ENCODE peak calls at places on chromosomes 6 and 20, in six cellular contexts. One of them, this sample, is unnamed. For H3K36me3, the result is how much of the 10 kb centered on the place peaks cover.

GRCh38 chr20:37295001-37295400 is 5.5 kb downstream of the MANBAL start:
- DNase-seq in adrenal gland: peak
- DNase-seq in uterus: peak
- DNase-seq in esophagus muscularis mucosa: no peak
- DNase-seq in stomach: no peak
- DNase-seq in tibial nerve: no peak
- DNase-seq in this sample: no peak

GRCh38 chr20:10090588-10091166 is 55.9 kb downstream of the ANKEF1 start:
- DNase-seq in adrenal gland: peak
- DNase-seq in uterus: peak
- DNase-seq in esophagus muscularis mucosa: no peak
- DNase-seq in stomach: peak
- DNase-seq in tibial nerve: no peak
- DNase-seq in this sample: peak

GRCh38 chr6:34982424-34982852 is 93.4 kb downstream of the ANKS1A start:
- DNase-seq in adrenal gland: peak
- DNase-seq in uterus: no peak
- DNase-seq in esophagus muscularis mucosa: no peak
- DNase-seq in stomach: no peak
- DNase-seq in tibial nerve: no peak
- DNase-seq in this sample: no peak

GRCh38 chr6:50657513-50657912 is 55.8 kb upstream of the TFAP2D start:
- DNase-seq in adrenal gland: no peak
- DNase-seq in uterus: no peak
- DNase-seq in esophagus muscularis mucosa: no peak
- DNase-seq in stomach: no peak
- DNase-seq in tibial nerve: no peak
- DNase-seq in this sample: no peak

GRCh38 chr6:135935951-135936601 is 84.6 kb downstream of the PDE7B start:
- DNase-seq in adrenal gland: peak
- DNase-seq in uterus: no peak
- DNase-seq in esophagus muscularis mucosa: no peak
- DNase-seq in stomach: no peak
- DNase-seq in tibial nerve: no peak
- DNase-seq in this sample: no peak

GRCh38 chr6:50716887-50717509 is 3.7 kb downstream of the TFAP2D start:
- DNase-seq in adrenal gland: no peak
- DNase-seq in uterus: no peak
- DNase-seq in esophagus muscularis mucosa: no peak
- DNase-seq in stomach: no peak
- DNase-seq in tibial nerve: no peak
- DNase-seq in this sample: no peak

GRCh38 chr6:147603392-147604081 is 95.0 kb downstream of the SAMD5 start:
- DNase-seq in adrenal gland: no peak
- DNase-seq in uterus: no peak
- DNase-seq in esophagus muscularis mucosa: no peak
- DNase-seq in stomach: no peak
- DNase-seq in tibial nerve: no peak
- DNase-seq in this sample: no peak

GRCh38 chr6:109139109-109139508 is 43.8 kb downstream of the CEP57L1 start:
- DNase-seq in adrenal gland: no peak
- DNase-seq in uterus: no peak
- DNase-seq in esophagus muscularis mucosa: no peak
- DNase-seq in stomach: no peak
- DNase-seq in tibial nerve: no peak
- DNase-seq in this sample: no peak

GRCh38 chr6:25991785-25992412 is 29.3 kb downstream of the TRIM38 start:
- DNase-seq in adrenal gland: peak
- DNase-seq in uterus: peak
- DNase-seq in esophagus muscularis mucosa: peak
- DNase-seq in stomach: peak
- DNase-seq in tibial nerve: peak
- DNase-seq in this sample: peak

GRCh38 chr20:6489361-6490154 is 277.9 kb upstream of the BMP2 start:
- DNase-seq in adrenal gland: no peak
- DNase-seq in uterus: no peak
- DNase-seq in esophagus muscularis mucosa: no peak
- DNase-seq in stomach: no peak
- DNase-seq in tibial nerve: no peak
- DNase-seq in this sample: no peak

GRCh38 chr6:139230421-139230840 is 61.4 kb downstream of the TXLNB start:
- DNase-seq in adrenal gland: no peak
- DNase-seq in uterus: no peak
- DNase-seq in esophagus muscularis mucosa: no peak
- DNase-seq in stomach: no peak
- DNase-seq in tibial nerve: no peak
- DNase-seq in this sample: no peak

GRCh38 chr6:110590821-110591351 is 114.5 kb upstream of the SLC22A16 start:
- DNase-seq in adrenal gland: no peak
- DNase-seq in uterus: no peak
- DNase-seq in esophagus muscularis mucosa: no peak
- DNase-seq in stomach: no peak
- DNase-seq in tibial nerve: no peak
- DNase-seq in this sample: no peak

GRCh38 chr20:59207235-59207634 is 43.6 kb downstream of the ZNF831 start:
- DNase-seq in adrenal gland: no peak
- DNase-seq in uterus: no peak
- DNase-seq in esophagus muscularis mucosa: no peak
- DNase-seq in stomach: no peak
- DNase-seq in tibial nerve: no peak
- DNase-seq in this sample: no peak

GRCh38 chr6:144725731-144726522 is 440.8 kb downstream of the UTRN start:
- DNase-seq in adrenal gland: no peak
- DNase-seq in uterus: no peak
- DNase-seq in esophagus muscularis mucosa: no peak
- DNase-seq in stomach: peak
- DNase-seq in tibial nerve: no peak
- DNase-seq in this sample: no peak

GRCh38 chr6:56760842-56761241 is 118.2 kb upstream of the DST start:
- DNase-seq in adrenal gland: no peak
- DNase-seq in uterus: no peak
- DNase-seq in esophagus muscularis mucosa: no peak
- DNase-seq in stomach: no peak
- DNase-seq in tibial nerve: no peak
- DNase-seq in this sample: no peak

GRCh38 chr20:63858393-63859165 is 2.7 kb upstream of the ABHD16B start:
- DNase-seq in adrenal gland: peak
- DNase-seq in uterus: peak
- DNase-seq in esophagus muscularis mucosa: no peak
- DNase-seq in stomach: no peak
- DNase-seq in tibial nerve: no peak
- DNase-seq in this sample: peak

GRCh38 chr6:28884423-28885148 is 39.2 kb downstream of the TRIM27 start:
- DNase-seq in adrenal gland: no peak
- DNase-seq in uterus: no peak
- DNase-seq in esophagus muscularis mucosa: no peak
- DNase-seq in stomach: no peak
- DNase-seq in tibial nerve: no peak
- DNase-seq in this sample: no peak

GRCh38 chr6:109389650-109390274 is 7.5 kb upstream of the CD164 start:
- DNase-seq in adrenal gland: no peak
- DNase-seq in uterus: no peak
- DNase-seq in esophagus muscularis mucosa: no peak
- DNase-seq in stomach: no peak
- DNase-seq in tibial nerve: no peak
- DNase-seq in this sample: no peak

GRCh38 chr6:21523652-21524051 is 69.9 kb upstream of the SOX4 start:
- DNase-seq in adrenal gland: no peak
- DNase-seq in uterus: no peak
- DNase-seq in esophagus muscularis mucosa: no peak
- DNase-seq in stomach: no peak
- DNase-seq in tibial nerve: no peak
- DNase-seq in this sample: no peak

GRCh38 chr20:17560344-17561074 is 9.4 kb upstream of the DSTN start:
- DNase-seq in adrenal gland: no peak
- DNase-seq in uterus: no peak
- DNase-seq in esophagus muscularis mucosa: no peak
- DNase-seq in stomach: no peak
- DNase-seq in tibial nerve: no peak
- DNase-seq in this sample: no peak

GRCh38 chr6:163930012-163930411 is 515.5 kb downstream of the QKI start:
- DNase-seq in adrenal gland: no peak
- DNase-seq in uterus: no peak
- DNase-seq in esophagus muscularis mucosa: no peak
- DNase-seq in stomach: no peak
- DNase-seq in tibial nerve: no peak
- DNase-seq in this sample: no peak

GRCh38 chr6:14110001-14110818 is 7.4 kb upstream of the CD83 start:
- DNase-seq in adrenal gland: no peak
- DNase-seq in uterus: no peak
- DNase-seq in esophagus muscularis mucosa: no peak
- DNase-seq in stomach: no peak
- DNase-seq in tibial nerve: no peak
- DNase-seq in this sample: no peak

GRCh38 chr6:106146852-106147351 is 60.8 kb downstream of the PRDM1 start:
- DNase-seq in adrenal gland: no peak
- DNase-seq in uterus: no peak
- DNase-seq in esophagus muscularis mucosa: no peak
- DNase-seq in stomach: no peak
- DNase-seq in tibial nerve: no peak
- DNase-seq in this sample: no peak

GRCh38 chr20:36808317-36809257 is 35.0 kb upstream of the DSN1 start:
- DNase-seq in adrenal gland: peak
- DNase-seq in uterus: peak
- DNase-seq in esophagus muscularis mucosa: no peak
- DNase-seq in stomach: peak
- DNase-seq in tibial nerve: peak
- DNase-seq in this sample: no peak

GRCh38 chr6:27279513-27280063 is 32.1 kb downstream of the PRSS16 start:
- DNase-seq in adrenal gland: no peak
- DNase-seq in uterus: no peak
- DNase-seq in esophagus muscularis mucosa: no peak
- DNase-seq in stomach: no peak
- DNase-seq in tibial nerve: no peak
- DNase-seq in this sample: no peak

GRCh38 chr6:82331031-82331773 is 32.4 kb upstream of the TPBG start:
- DNase-seq in adrenal gland: no peak
- DNase-seq in uterus: no peak
- DNase-seq in esophagus muscularis mucosa: no peak
- DNase-seq in stomach: no peak
- DNase-seq in tibial nerve: no peak
- DNase-seq in this sample: no peak

GRCh38 chr6:87391334-87391733 is 16.4 kb upstream of the CFAP206 start:
- DNase-seq in adrenal gland: peak
- DNase-seq in uterus: no peak
- DNase-seq in esophagus muscularis mucosa: no peak
- DNase-seq in stomach: no peak
- DNase-seq in tibial nerve: no peak
- DNase-seq in this sample: no peak

GRCh38 chr6:130780137-130780536 is 47.1 kb upstream of the SMLR1 start:
- DNase-seq in adrenal gland: no peak
- DNase-seq in uterus: no peak
- DNase-seq in esophagus muscularis mucosa: no peak
- DNase-seq in stomach: no peak
- DNase-seq in tibial nerve: no peak
- DNase-seq in this sample: no peak

GRCh38 chr6:93392797-93393196 is 26.6 kb downstream of the EPHA7 start:
- DNase-seq in adrenal gland: no peak
- DNase-seq in uterus: no peak
- DNase-seq in esophagus muscularis mucosa: no peak
- DNase-seq in stomach: no peak
- DNase-seq in tibial nerve: no peak
- DNase-seq in this sample: no peak

GRCh38 chr6:158763440-158764187 is 55.6 kb downstream of the EZR start:
- DNase-seq in adrenal gland: no peak
- DNase-seq in uterus: no peak
- DNase-seq in esophagus muscularis mucosa: no peak
- DNase-seq in stomach: no peak
- DNase-seq in tibial nerve: no peak
- DNase-seq in this sample: no peak
- H3K36me3 ChIP-seq in adrenal gland: under half
- H3K36me3 ChIP-seq in uterus: under half
- H3K36me3 ChIP-seq in esophagus muscularis mucosa: under half
- H3K36me3 ChIP-seq in stomach: half or more
- H3K36me3 ChIP-seq in tibial nerve: half or more
- H3K36me3 ChIP-seq in this sample: under half

DNA sequence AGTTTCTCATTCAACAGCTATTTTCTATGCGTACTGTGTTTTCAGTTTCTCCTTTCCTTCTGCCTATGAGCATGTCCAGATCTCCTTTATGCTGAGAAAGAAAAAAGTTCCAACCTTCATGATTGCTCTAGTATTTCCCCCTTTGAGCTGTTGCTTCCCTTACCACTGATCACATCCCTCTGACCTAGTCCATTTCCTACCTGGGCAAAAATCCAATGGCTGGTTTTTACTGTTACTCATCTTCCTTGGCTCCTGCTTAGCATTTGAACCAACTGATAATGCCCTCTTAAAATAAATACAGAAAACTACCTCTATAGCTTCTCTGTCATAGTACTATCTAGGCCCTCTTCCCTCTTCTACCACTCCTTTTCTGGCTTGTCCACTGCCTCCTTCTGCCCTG is 6.0 kb downstream of the RFX6 start:
- DNase-seq in adrenal gland: peak
- DNase-seq in uterus: no peak
- DNase-seq in esophagus muscularis mucosa: no peak
- DNase-seq in stomach: no peak
- DNase-seq in tibial nerve: no peak
- DNase-seq in this sample: no peak
- H3K4me3 ChIP-seq in adrenal gland: no peak
- H3K4me3 ChIP-seq in uterus: no peak
- H3K4me3 ChIP-seq in esophagus muscularis mucosa: no peak
- H3K4me3 ChIP-seq in stomach: no peak
- H3K4me3 ChIP-seq in tibial nerve: no peak
- H3K4me3 ChIP-seq in this sample: no peak

DNA sequence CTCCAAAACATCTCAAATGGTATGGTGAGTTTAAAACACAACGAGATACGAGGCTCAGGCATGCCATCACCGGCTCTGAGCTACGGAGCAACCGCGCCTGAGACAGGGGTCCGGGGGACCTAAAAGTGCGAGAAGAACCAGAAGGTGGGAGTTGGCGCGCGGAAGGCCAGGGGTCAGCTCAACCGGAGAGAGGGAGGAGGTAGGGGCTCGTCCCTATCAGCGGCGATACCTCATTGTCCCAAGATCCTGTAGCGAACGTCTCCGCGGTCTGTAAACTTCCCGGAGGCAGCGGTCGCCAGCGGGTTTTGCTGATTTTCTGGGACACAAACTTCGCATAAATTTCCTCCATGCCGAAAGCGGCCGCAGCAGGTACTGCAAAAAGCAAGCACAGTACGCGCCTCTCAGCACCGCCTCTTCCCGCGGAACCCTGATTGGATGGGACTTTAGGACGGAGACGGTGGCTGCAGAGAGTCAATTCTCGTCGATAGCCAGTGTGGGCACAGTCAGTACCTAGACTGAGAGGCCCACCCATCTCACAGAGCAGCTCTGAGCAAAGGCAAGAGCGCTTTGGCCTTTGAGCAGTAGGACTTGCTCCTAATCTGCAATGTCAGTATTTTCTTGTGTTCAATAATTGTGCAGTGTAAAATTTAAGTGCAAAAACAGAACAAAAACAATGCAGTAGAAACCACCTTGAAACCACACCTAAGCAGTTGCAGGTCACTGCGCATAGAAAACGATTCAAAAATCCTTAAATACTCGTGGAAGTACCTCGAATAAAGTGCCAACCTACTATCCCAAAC is at the start of gene NUP43:
- DNase-seq in adrenal gland: peak
- DNase-seq in uterus: peak
- DNase-seq in esophagus muscularis mucosa: peak
- DNase-seq in stomach: peak
- DNase-seq in tibial nerve: peak
- DNase-seq in this sample: peak
- TF ChIP-seq POLR2A in adrenal gland: no peak
- TF ChIP-seq POLR2A in uterus: no peak
- TF ChIP-seq POLR2A in esophagus muscularis mucosa: no peak
- TF ChIP-seq POLR2A in stomach: no peak
- TF ChIP-seq POLR2A in tibial nerve: peak
- TF ChIP-seq POLR2A in this sample: peak

GRCh38 chr20:49853640-49854039 is 41.0 kb downstream of the SLC9A8 start:
- DNase-seq in adrenal gland: peak
- DNase-seq in uterus: no peak
- DNase-seq in esophagus muscularis mucosa: no peak
- DNase-seq in stomach: no peak
- DNase-seq in tibial nerve: no peak
- DNase-seq in this sample: no peak
- H3K36me3 ChIP-seq in adrenal gland: under half
- H3K36me3 ChIP-seq in uterus: under half
- H3K36me3 ChIP-seq in esophagus muscularis mucosa: under half
- H3K36me3 ChIP-seq in stomach: half or more
- H3K36me3 ChIP-seq in tibial nerve: half or more
- H3K36me3 ChIP-seq in this sample: under half